ENCODE peak calls at places on chromosomes 16 and 17, in seven cellular contexts. D is Peyer's patch, H is prostate gland, E is thoracic aorta, A is colonic mucosa, F is IMR-90, R is cardiac muscle cell. J is an unnamed sample.

GRCh38 chr17:7020894-7021664 is 1.8 kb upstream of the BCL6B start:
- DNase-seq in H (no peak), R (no peak), A (no peak), E (no peak), F (no peak), D (no peak), J (no peak)

GRCh38 chr17:29089601-29090044 is 46.7 kb downstream of the PIPOX start:
- DNase-seq in H (no peak), A (no peak), E (no peak), R (no peak), D (no peak), F (no peak), J (no peak)

GRCh38 chr17:43020789-43021738 is 1.1 kb downstream of the VAT1 start:
- DNase-seq in A (peak; percentile 69), D (peak; percentile 78), F (peak; percentile 50), H (peak; percentile 46), E (no peak), R (peak; percentile 71), J (peak; percentile 37)

GRCh38 chr17:28216528-28216927 is 102.5 kb upstream of the TMEM97 start:
- DNase-seq in F (peak; percentile 49), E (no peak), A (no peak), D (no peak), R (peak; percentile 34), H (no peak), J (no peak)

GRCh38 chr17:75571197-75571884 is 16.3 kb upstream of the MYO15B start:
- DNase-seq in D (peak; percentile 85), F (peak; percentile 9), R (peak; percentile 21), E (no peak), H (no peak), A (no peak), J (no peak)

GRCh38 chr17:76191891-76192290 is 48.4 kb downstream of the RNF157 start:
- DNase-seq in A (no peak), H (no peak), E (no peak), D (no peak), R (no peak), F (no peak), J (peak; percentile 65)

GRCh38 chr17:1957037-1957436 is 68.1 kb downstream of the RTN4RL1 start:
- DNase-seq in A (no peak), D (no peak), E (no peak), R (peak; percentile 32), H (no peak), F (peak; percentile 39), J (no peak)

GRCh38 chr17:75273968-75274708 is 3.1 kb upstream of the MIF4GD start:
- DNase-seq in R (peak; percentile 81), H (no peak), D (no peak), A (no peak), E (no peak), F (peak; percentile 77), J (no peak)

GRCh38 chr17:76368545-76368944 is 14.8 kb upstream of the PRPSAP1 start:
- DNase-seq in E (no peak), A (no peak), R (peak; percentile 53), H (no peak), F (peak; percentile 65), D (no peak), J (no peak)

GRCh38 chr16:14196539-14196938 is 125.4 kb downstream of the MRTFB start:
- DNase-seq in E (no peak), A (no peak), D (no peak), F (no peak), R (peak; percentile 50), H (no peak), J (no peak)

GRCh38 chr16:89320717-89321501 is 103.4 kb downstream of the ZNF778 start:
- DNase-seq in E (no peak), F (peak; percentile 61), H (no peak), R (peak; percentile 61), D (peak; percentile 76), A (peak; percentile 85), J (peak; percentile 84)

GRCh38 chr17:74360993-74361612 is 565 bp downstream of the BTBD17 start:
- DNase-seq in E (no peak), F (peak; percentile 6), A (no peak), H (no peak), R (no peak), D (no peak), J (no peak)

GRCh38 chr16:57844416-57845030 is 42.2 kb upstream of the KIFC3 start:
- DNase-seq in A (no peak), E (no peak), R (no peak), H (no peak), D (peak; percentile 34), F (no peak), J (no peak)

GRCh38 chr16:75460441-75460840 is 4.0 kb downstream of the TMEM170A start:
- DNase-seq in A (no peak), H (no peak), F (no peak), D (no peak), E (no peak), R (peak; percentile 9), J (no peak)

GRCh38 chr16:27476240-27476639 is 73.5 kb downstream of the GTF3C1 start:
- DNase-seq in F (peak; percentile 17), H (no peak), A (no peak), E (no peak), D (no peak), R (no peak), J (no peak)

GRCh38 chr16:77596243-77596642 is 126.1 kb upstream of the NUDT7 start:
- DNase-seq in H (no peak), E (no peak), A (no peak), D (no peak), R (peak; percentile 55), F (peak; percentile 1), J (no peak)

GRCh38 chr17:4142107-4142900 is 526 bp downstream of the ZZEF1 start:
- DNase-seq in R (peak; percentile 44), F (peak; percentile 17), A (peak; percentile 46), E (no peak), H (no peak), D (peak; percentile 52), J (peak; percentile 34)

GRCh38 chr17:49403514-49404289 is 11.0 kb downstream of the PHB1 start:
- DNase-seq in R (no peak), H (peak; percentile 71), A (no peak), E (no peak), F (no peak), D (peak; percentile 65), J (no peak)

GRCh38 chr17:56690441-56691291 is 97.2 kb downstream of the NOG start:
- DNase-seq in D (no peak), R (no peak), E (no peak), A (no peak), F (no peak), H (no peak), J (no peak)

GRCh38 chr17:2710804-2711607 is 558 bp downstream of the CLUH start:
- DNase-seq in E (no peak), H (no peak), D (no peak), A (no peak), F (no peak), R (no peak), J (peak; percentile 59)

GRCh38 chr17:2863204-2863603 is 67.0 kb downstream of the RAP1GAP2 start:
- DNase-seq in R (no peak), E (no peak), D (no peak), F (no peak), A (no peak), H (no peak), J (no peak)

GRCh38 chr17:38890410-38890746 is 20.5 kb downstream of the LASP1 start:
- DNase-seq in H (no peak), E (no peak), A (no peak), R (no peak), D (no peak), F (no peak), J (no peak)

GRCh38 chr16:69873783-69874182 is 77.4 kb upstream of the CLEC18A start:
- DNase-seq in A (no peak), D (no peak), E (no peak), R (no peak), F (no peak), H (no peak), J (no peak)
- H3K36me3 ChIP-seq in A (peaks cover 9% of the 10 kb centered on the region), D (no peaks in the 10 kb centered on the region), E (peaks cover 21% of the 10 kb centered on the region), R (peaks cover 4% of the 10 kb centered on the region), F (peaks cover 8% of the 10 kb centered on the region), H (no peaks in the 10 kb centered on the region), J (peaks cover 12% of the 10 kb centered on the region)

GRCh38 chr16:10390330-10390729 is 4.5 kb downstream of the ATF7IP2 start:
- DNase-seq in D (no peak), H (no peak), F (no peak), E (no peak), R (no peak), A (no peak), J (no peak)
- H3K36me3 ChIP-seq in D (no peaks in the 10 kb centered on the region), H (no peaks in the 10 kb centered on the region), F (no peaks in the 10 kb centered on the region), E (no peaks in the 10 kb centered on the region), R (no peaks in the 10 kb centered on the region), A (no peaks in the 10 kb centered on the region), J (no peaks in the 10 kb centered on the region)

GRCh38 chr16:13176711-13177110 is 275.3 kb downstream of the SHISA9 start:
- DNase-seq in R (no peak), F (no peak), H (no peak), D (no peak), E (no peak), A (no peak), J (no peak)

GRCh38 chr16:13181432-13181831 is 280.0 kb downstream of the SHISA9 start:
- DNase-seq in R (no peak), A (no peak), D (no peak), H (no peak), E (no peak), F (no peak), J (no peak)

DNA sequence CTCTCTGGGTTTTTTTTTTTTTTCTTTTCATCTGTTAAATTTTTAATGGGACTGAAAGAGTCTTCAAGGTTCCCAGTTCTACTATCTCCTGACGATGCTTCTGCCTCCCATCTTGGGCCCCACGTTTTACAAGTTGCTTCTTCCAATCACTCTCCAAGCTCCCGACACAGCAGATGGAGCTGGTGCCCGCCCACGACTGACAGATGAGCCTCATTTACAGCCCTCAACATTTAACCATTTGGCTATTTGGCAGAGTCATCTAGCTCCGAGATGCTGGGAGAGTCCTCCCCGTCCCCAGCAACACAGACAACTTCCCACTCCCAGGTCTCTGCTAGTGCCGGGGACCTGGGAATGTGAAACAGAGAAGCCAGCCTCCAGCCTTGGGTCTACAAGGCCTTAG is 276.9 kb downstream of the SHISA9 start:
- DNase-seq in R (no peak), A (no peak), F (no peak), H (no peak), D (no peak), E (no peak), J (no peak)
- H3K36me3 ChIP-seq in R (no peaks in the 10 kb centered on the region), A (no peaks in the 10 kb centered on the region), F (no peaks in the 10 kb centered on the region), H (no peaks in the 10 kb centered on the region), D (no peaks in the 10 kb centered on the region), E (no peaks in the 10 kb centered on the region), J (no peaks in the 10 kb centered on the region)

DNA sequence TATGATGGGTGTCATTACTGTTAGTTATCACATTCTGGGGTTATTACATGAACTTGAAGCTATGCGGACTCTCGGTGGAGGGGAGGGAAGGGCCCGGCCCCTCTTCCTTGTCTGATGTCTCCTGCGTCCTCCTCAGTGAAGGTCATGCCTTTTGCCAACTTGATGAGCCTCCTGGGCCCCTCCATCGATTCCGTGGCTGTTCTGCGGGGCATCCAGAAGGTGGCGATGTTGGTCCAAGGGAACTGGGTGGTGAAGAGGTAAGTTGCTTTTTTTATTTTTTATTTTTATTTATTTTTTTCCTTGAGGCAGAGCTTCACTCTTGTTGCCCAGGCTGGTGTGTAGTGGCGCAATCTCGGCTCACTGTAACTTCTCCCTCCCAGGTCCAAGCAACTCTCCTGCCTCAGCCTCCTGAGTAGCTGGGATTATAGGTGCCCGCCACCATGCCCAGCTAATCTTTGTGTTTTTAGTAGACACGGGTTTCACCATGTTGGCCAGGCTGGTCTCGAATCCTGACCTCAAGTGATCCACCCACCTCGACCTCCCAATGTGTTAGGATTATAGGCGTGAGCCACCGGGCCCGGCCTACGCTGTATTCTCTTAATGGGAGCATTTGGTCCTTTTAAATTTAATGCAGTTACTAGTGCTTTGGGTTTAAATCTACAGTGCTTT is 21.6 kb downstream of the POLR3E start:
- DNase-seq in H (no peak), D (peak; percentile 70), E (no peak), F (peak; percentile 22), R (peak; percentile 47), A (peak; percentile 56), J (peak; percentile 36)
- H3K36me3 ChIP-seq in H (no peaks in the 10 kb centered on the region), D (no peaks in the 10 kb centered on the region), E (peaks cover 52% of the 10 kb centered on the region), F (peaks cover 50% of the 10 kb centered on the region), R (peaks cover 9% of the 10 kb centered on the region), A (peaks cover 10% of the 10 kb centered on the region), J (peaks cover 14% of the 10 kb centered on the region)